ENCODE peak calls at places on chromosomes 11 and 22, in five cellular contexts. P is stimulated activated CD4-positive, alpha-beta T cell treated with anti-CD3 and anti-CD28 coated beads, Interleukin-4, amount 100 ng/mL, for 48 hours; W is mesothelial cell of epicardium; E is midbrain; X is BE2C. O is an unnamed sample.

GRCh38 chr22:41524809-41525449 is 19.3 kb downstream of the POLR3H start:
- DNase-seq in X (no peak), P (peak; percentile 49), W (no peak), E (no peak), O (peak; percentile 60)

GRCh38 chr11:10634407-10634806 is 59.1 kb downstream of the IRAG1 start:
- DNase-seq in P (no peak), X (no peak), E (no peak), W (no peak), O (no peak)

GRCh38 chr11:112519749-112520148 is 259.1 kb upstream of the PLET1 start:
- DNase-seq in W (no peak), P (no peak), X (no peak), E (no peak), O (no peak)

GRCh38 chr22:19940536-19941364 is 822 bp upstream of the COMT start:
- DNase-seq in W (no peak), X (no peak), E (no peak), P (no peak), O (peak; percentile 9)

GRCh38 chr22:24834845-24835570 is 29.0 kb downstream of the SGSM1 start:
- DNase-seq in W (no peak), X (peak; percentile 51), E (no peak), P (no peak), O (peak; percentile 11)

GRCh38 chr11:121894581-121894980 is 221.4 kb downstream of the BLID start:
- DNase-seq in X (no peak), E (no peak), P (no peak), W (no peak), O (peak; percentile 61)

GRCh38 chr11:94111660-94112059 is 17.0 kb upstream of the PANX1 start:
- DNase-seq in P (no peak), X (no peak), W (no peak), E (no peak), O (no peak)

GRCh38 chr11:65431452-65432132 is 9.0 kb downstream of the NEAT1 start:
- DNase-seq in W (no peak), X (no peak), P (no peak), E (no peak), O (peak; percentile 21)

GRCh38 chr22:50363411-50364194 is 20.5 kb downstream of the PPP6R2 start:
- DNase-seq in E (no peak), X (no peak), W (no peak), P (no peak), O (no peak)

GRCh38 chr11:34855754-34856095 is 60.5 kb downstream of the APIP start:
- DNase-seq in P (no peak), E (no peak), W (no peak), X (no peak), O (no peak)

GRCh38 chr11:95284057-95285052 is 53.4 kb upstream of the SESN3 start:
- DNase-seq in W (no peak), X (no peak), E (no peak), P (no peak), O (no peak)

GRCh38 chr22:39729141-39729934 is 158.8 kb downstream of the CACNA1I start:
- DNase-seq in X (no peak), W (no peak), E (no peak), P (no peak), O (no peak)